ENCODE peak calls at places on chromosomes 5 and 9, in nine cellular contexts. P, K, Y, U, A, Q, O, H and Z are unnamed samples.

GRCh38 chr5:52786937-52787599 is 648 bp upstream of the ITGA1 start:
- DNase-seq in K (no peak), H (no peak), Y (no peak), O (peak; percentile 37), Q (no peak), P (no peak), A (no peak), U (peak; percentile 17), Z (peak; percentile 19)

GRCh38 chr9:37995348-37995737 is 73.7 kb downstream of the SHB start:
- DNase-seq in O (no peak), H (no peak), Q (no peak), Y (no peak), A (no peak), K (no peak), P (no peak), U (no peak), Z (no peak)

GRCh38 chr9:80049096-80049495 is 477.3 kb downstream of the TLE4 start:
- DNase-seq in H (no peak), O (no peak), A (peak; percentile 40), Y (no peak), U (no peak), K (no peak), Q (no peak), P (no peak), Z (no peak)

GRCh38 chr5:1016036-1016435 is 7.4 kb downstream of the NKD2 start:
- DNase-seq in U (no peak), A (no peak), H (no peak), O (no peak), K (peak; percentile 53), Y (no peak), P (peak; percentile 63), Q (no peak), Z (no peak)

GRCh38 chr9:18888241-18888794 is 144.7 kb downstream of the SAXO1 start:
- DNase-seq in K (no peak), O (no peak), A (peak; percentile 49), Q (no peak), Y (no peak), U (no peak), P (no peak), H (no peak), Z (peak; percentile 29)

GRCh38 chr9:133355881-133356357 is 368 bp downstream of the SURF1 start:
- DNase-seq in A (no peak), Y (no peak), H (no peak), K (no peak), U (peak; percentile 51), P (no peak), Q (no peak), O (no peak), Z (no peak)

GRCh38 chr9:70470050-70471015 is 55.9 kb upstream of the KLF9 start:
- DNase-seq in U (peak; percentile 27), H (peak; percentile 57), Q (no peak), Y (no peak), P (no peak), A (no peak), K (no peak), O (peak; percentile 26), Z (no peak)

GRCh38 chr9:121838757-121839669 is 187.6 kb downstream of the DAB2IP start:
- DNase-seq in K (no peak), O (no peak), U (no peak), Y (no peak), P (no peak), Q (no peak), A (no peak), H (no peak), Z (no peak)

GRCh38 chr5:144203750-144204596 is 33.3 kb downstream of the KCTD16 start:
- DNase-seq in A (peak; percentile 67), H (peak; percentile 89), O (peak; percentile 79), K (no peak), Y (peak; percentile 65), U (peak; percentile 89), P (peak; percentile 12), Q (peak; percentile 73), Z (peak; percentile 80)

GRCh38 chr5:147522435-147522834 is 12.6 kb upstream of the DPYSL3 start:
- DNase-seq in U (peak; percentile 83), H (peak; percentile 33), Q (no peak), A (no peak), K (no peak), Y (no peak), O (no peak), P (no peak), Z (peak; percentile 87)

GRCh38 chr5:101431201-101431600 is 528.1 kb upstream of the ST8SIA4 start:
- DNase-seq in Y (no peak), U (no peak), A (no peak), Q (no peak), O (no peak), K (no peak), P (no peak), H (no peak), Z (no peak)

GRCh38 chr5:59620535-59621212 is 272.9 kb downstream of the PDE4D start:
- DNase-seq in Q (no peak), U (no peak), O (no peak), A (peak; percentile 62), P (no peak), H (peak; percentile 17), K (no peak), Y (no peak), Z (no peak)

GRCh38 chr5:132215329-132215728 is 12.3 kb downstream of the P4HA2 start:
- DNase-seq in P (peak; percentile 69), K (peak; percentile 82), U (peak; percentile 88), A (peak; percentile 96), Q (no peak), O (peak; percentile 48), Y (no peak), H (peak; percentile 97), Z (peak; percentile 99)

GRCh38 chr5:178123987-178124925 is 6.6 kb upstream of the RMND5B start:
- DNase-seq in Y (no peak), A (no peak), Q (no peak), U (no peak), O (no peak), P (no peak), K (no peak), H (no peak), Z (no peak)

GRCh38 chr5:110815916-110816605 is 77.3 kb downstream of the SLC25A46 start:
- DNase-seq in O (no peak), U (peak; percentile 11), K (no peak), Q (no peak), P (no peak), Y (no peak), H (peak; percentile 68), A (no peak), Z (no peak)